ENCODE peak calls at places on chromosomes 1 and 21, in five cellular contexts. One of them, this sample, is unnamed.

GRCh38 chr1:8816831-8817412 is 518 bp downstream of the RERE start:
- DNase-seq in coronary artery: peak
- DNase-seq in AG04450: no peak
- DNase-seq in cardiac muscle cell: no peak
- DNase-seq in cardiac fibroblast: peak
- DNase-seq in this sample: no peak

GRCh38 chr1:172356620-172357019 is 63.9 kb upstream of the C1orf105 start:
- DNase-seq in AG04450: peak
- DNase-seq in cardiac fibroblast: peak
- DNase-seq in cardiac muscle cell: peak
- DNase-seq in coronary artery: no peak
- DNase-seq in this sample: no peak

GRCh38 chr21:32958288-32958992 is 67.3 kb upstream of the OLIG2 start:
- DNase-seq in cardiac fibroblast: no peak
- DNase-seq in coronary artery: no peak
- DNase-seq in AG04450: no peak
- DNase-seq in cardiac muscle cell: no peak
- DNase-seq in this sample: no peak

GRCh38 chr21:38973552-38973951 is 167.8 kb downstream of the ETS2 start:
- DNase-seq in cardiac fibroblast: no peak
- DNase-seq in coronary artery: no peak
- DNase-seq in cardiac muscle cell: no peak
- DNase-seq in AG04450: no peak
- DNase-seq in this sample: no peak

GRCh38 chr1:218304281-218305039 is 19.4 kb downstream of the RRP15 start:
- DNase-seq in cardiac muscle cell: peak
- DNase-seq in cardiac fibroblast: peak
- DNase-seq in coronary artery: no peak
- DNase-seq in AG04450: no peak
- DNase-seq in this sample: no peak

GRCh38 chr1:221164029-221164428 is 284.8 kb downstream of the HLX start:
- DNase-seq in cardiac muscle cell: peak
- DNase-seq in AG04450: no peak
- DNase-seq in coronary artery: no peak
- DNase-seq in cardiac fibroblast: peak
- DNase-seq in this sample: no peak

GRCh38 chr1:59350521-59350920 is 53.6 kb downstream of the FGGY start:
- DNase-seq in cardiac fibroblast: no peak
- DNase-seq in cardiac muscle cell: peak
- DNase-seq in AG04450: no peak
- DNase-seq in coronary artery: no peak
- DNase-seq in this sample: no peak

GRCh38 chr1:149846600-149847466 is 52.5 kb upstream of the BOLA1 start:
- DNase-seq in coronary artery: no peak
- DNase-seq in cardiac fibroblast: no peak
- DNase-seq in AG04450: no peak
- DNase-seq in cardiac muscle cell: no peak
- DNase-seq in this sample: no peak

GRCh38 chr1:223135176-223135575 is 7.9 kb downstream of the TLR5 start:
- DNase-seq in coronary artery: peak
- DNase-seq in AG04450: no peak
- DNase-seq in cardiac muscle cell: peak
- DNase-seq in cardiac fibroblast: peak
- DNase-seq in this sample: no peak

GRCh38 chr1:65254320-65255087 is 54.8 kb upstream of the DNAJC6 start:
- DNase-seq in cardiac muscle cell: peak
- DNase-seq in cardiac fibroblast: peak
- DNase-seq in coronary artery: peak
- DNase-seq in AG04450: no peak
- DNase-seq in this sample: no peak

GRCh38 chr1:37763791-37764741 is 854 bp downstream of the EPHA10 start:
- DNase-seq in cardiac fibroblast: peak
- DNase-seq in AG04450: peak
- DNase-seq in coronary artery: no peak
- DNase-seq in cardiac muscle cell: peak
- DNase-seq in this sample: no peak

DNA sequence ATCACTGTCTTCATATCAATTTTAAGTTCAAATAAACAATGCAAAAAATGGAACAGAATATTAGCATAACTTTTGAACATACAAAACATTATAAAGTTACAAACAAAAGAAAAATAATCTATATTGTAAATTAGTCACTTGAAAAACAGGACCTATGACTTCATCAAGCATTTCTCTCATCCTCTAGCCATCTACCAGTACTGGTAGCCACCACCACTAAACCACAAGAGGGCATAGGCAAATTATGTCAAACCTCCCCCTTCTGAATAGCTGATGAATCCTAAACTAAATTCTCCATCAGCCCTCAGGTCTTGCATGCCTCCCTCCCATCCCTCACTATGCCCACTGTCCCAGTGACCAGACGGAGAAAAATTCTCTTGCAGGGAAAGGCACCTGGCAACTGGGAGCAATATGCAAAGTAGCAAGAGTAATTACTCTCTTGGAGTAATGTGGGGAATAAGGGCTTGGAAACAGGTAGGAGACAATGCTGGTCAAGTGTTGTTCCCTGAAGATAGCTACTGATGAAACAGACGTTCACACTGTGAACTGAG is 37.1 kb downstream of the SSX2IP start:
- DNase-seq in cardiac fibroblast: peak
- DNase-seq in AG04450: no peak
- DNase-seq in cardiac muscle cell: no peak
- DNase-seq in coronary artery: no peak
- DNase-seq in this sample: no peak
- TF ChIP-seq CTCF in cardiac fibroblast: no peak
- TF ChIP-seq CTCF in AG04450: peak
- TF ChIP-seq CTCF in cardiac muscle cell: no peak
- TF ChIP-seq CTCF in coronary artery: no peak
- TF ChIP-seq CTCF in this sample: peak

GRCh38 chr1:224731633-224732032 is 115.5 kb downstream of the CNIH3 start:
- DNase-seq in cardiac fibroblast: no peak
- DNase-seq in cardiac muscle cell: no peak
- DNase-seq in coronary artery: no peak
- DNase-seq in AG04450: no peak
- DNase-seq in this sample: no peak
- H3K4me3 ChIP-seq in cardiac fibroblast: no peak
- H3K4me3 ChIP-seq in cardiac muscle cell: no peak
- H3K4me3 ChIP-seq in coronary artery: no peak
- H3K4me3 ChIP-seq in AG04450: no peak
- H3K4me3 ChIP-seq in this sample: no peak

DNA sequence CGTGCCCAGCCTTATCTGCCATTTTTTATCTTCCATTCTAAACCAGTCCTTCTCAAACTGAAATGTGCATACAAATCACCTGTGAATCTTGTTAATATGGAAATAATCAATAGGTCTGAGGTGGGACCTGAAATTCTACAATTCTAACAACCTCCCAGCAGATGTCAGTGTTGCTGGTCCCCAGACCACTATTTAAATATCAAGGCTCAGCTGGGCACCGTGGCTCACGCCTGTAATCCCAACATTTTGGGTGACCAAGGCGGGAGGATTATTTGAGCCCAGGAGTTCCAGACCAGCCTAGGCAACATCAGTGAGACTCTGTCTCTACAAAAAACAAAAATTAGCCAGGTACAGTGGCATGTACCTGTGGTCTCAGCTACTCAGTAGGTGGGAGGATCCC is 4.1 kb downstream of the UQCRHL start:
- DNase-seq in coronary artery: no peak
- DNase-seq in cardiac muscle cell: peak
- DNase-seq in AG04450: no peak
- DNase-seq in cardiac fibroblast: no peak
- DNase-seq in this sample: no peak
- TF ChIP-seq CTCF in coronary artery: no peak
- TF ChIP-seq CTCF in cardiac muscle cell: peak
- TF ChIP-seq CTCF in AG04450: peak
- TF ChIP-seq CTCF in cardiac fibroblast: peak
- TF ChIP-seq CTCF in this sample: peak

GRCh38 chr1:119253366-119253765 is 112.9 kb upstream of the WARS2 start:
- DNase-seq in coronary artery: no peak
- DNase-seq in AG04450: no peak
- DNase-seq in cardiac fibroblast: peak
- DNase-seq in cardiac muscle cell: peak
- DNase-seq in this sample: no peak
- H3K4me3 ChIP-seq in coronary artery: no peak
- H3K4me3 ChIP-seq in AG04450: no peak
- H3K4me3 ChIP-seq in cardiac fibroblast: no peak
- H3K4me3 ChIP-seq in cardiac muscle cell: no peak
- H3K4me3 ChIP-seq in this sample: no peak